ENCODE peak calls at places on chromosomes 11 and 22, in five cellular contexts. X, Z, R, T and I are unnamed samples. For H3K4me1, the result is how much of the 10 kb centered on the place peaks cover.

GRCh38 chr22:19844423-19845368 is 10.0 kb downstream of the GNB1L start:
- DNase-seq in X (peak), Z (no peak), R (no peak), T (no peak), I (no peak)

GRCh38 chr11:63573881-63574855 is 11.0 kb upstream of the PLAAT2 start:
- DNase-seq in X (peak), Z (peak), R (no peak), T (no peak), I (peak)

GRCh38 chr11:61266602-61267001 is 25.6 kb downstream of the PGA5 start:
- DNase-seq in X (no peak), Z (no peak), R (no peak), T (no peak), I (no peak)

GRCh38 chr11:76810151-76810853 is 27.1 kb downstream of the TSKU start:
- DNase-seq in X (no peak), Z (peak), R (no peak), T (no peak), I (peak)

GRCh38 chr22:19738664-19739447 is 15.5 kb downstream of the GP1BB start:
- DNase-seq in X (no peak), Z (no peak), R (no peak), T (no peak), I (no peak)

GRCh38 chr11:61963016-61963281 is 4.5 kb downstream of the FTH1 start:
- DNase-seq in X (peak), Z (peak), R (no peak), T (no peak), I (no peak)

GRCh38 chr11:16770016-16770415 is 31.6 kb downstream of the C11orf58 start:
- DNase-seq in X (no peak), Z (no peak), R (no peak), T (no peak), I (no peak)

GRCh38 chr22:19981961-19982920 is 34.4 kb downstream of the ARVCF start:
- DNase-seq in X (no peak), Z (no peak), R (no peak), T (no peak), I (no peak)

GRCh38 chr11:102478660-102479245 is 26.2 kb upstream of the TMEM123 start:
- DNase-seq in X (no peak), Z (no peak), R (no peak), T (no peak), I (no peak)

GRCh38 chr22:16806401-16806800 is 18.8 kb downstream of the XKR3 start:
- DNase-seq in X (no peak), Z (no peak), R (no peak), T (no peak), I (no peak)

GRCh38 chr11:132123854-132124835 is 753.7 kb downstream of the NTM start:
- DNase-seq in X (no peak), Z (no peak), R (no peak), T (peak), I (no peak)
- H3K4me1 ChIP-seq in X (under half), Z (under half), R (under half), T (under half), I (under half)

GRCh38 chr11:67264260-67264659 is 2.0 kb upstream of the GRK2 start:
- DNase-seq in X (no peak), Z (no peak), R (no peak), T (no peak), I (no peak)

GRCh38 chr11:67265633-67266423 is 445 bp upstream of the GRK2 start:
- DNase-seq in X (peak), Z (peak), R (peak), T (no peak), I (peak)

GRCh38 chr11:67266424-67267187 is at the start of gene GRK2:
- DNase-seq in X (peak), Z (no peak), R (no peak), T (no peak), I (no peak)

GRCh38 chr11:67262731-67263675 is 3.3 kb upstream of the GRK2 start:
- DNase-seq in X (peak), Z (peak), R (no peak), T (no peak), I (peak)

GRCh38 chr11:67264886-67265632 is 1.2 kb upstream of the GRK2 start:
- DNase-seq in X (no peak), Z (no peak), R (no peak), T (no peak), I (no peak)
- H3K27ac ChIP-seq in X (no peak), Z (no peak), R (no peak), T (no peak), I (peak)

GRCh38 chr11:83061883-83062282 is 9.8 kb downstream of the RAB30 start:
- DNase-seq in X (no peak), Z (no peak), R (no peak), T (peak), I (no peak)
- H3K4me3 ChIP-seq in X (no peak), Z (no peak), R (no peak), T (peak), I (no peak)

DNA sequence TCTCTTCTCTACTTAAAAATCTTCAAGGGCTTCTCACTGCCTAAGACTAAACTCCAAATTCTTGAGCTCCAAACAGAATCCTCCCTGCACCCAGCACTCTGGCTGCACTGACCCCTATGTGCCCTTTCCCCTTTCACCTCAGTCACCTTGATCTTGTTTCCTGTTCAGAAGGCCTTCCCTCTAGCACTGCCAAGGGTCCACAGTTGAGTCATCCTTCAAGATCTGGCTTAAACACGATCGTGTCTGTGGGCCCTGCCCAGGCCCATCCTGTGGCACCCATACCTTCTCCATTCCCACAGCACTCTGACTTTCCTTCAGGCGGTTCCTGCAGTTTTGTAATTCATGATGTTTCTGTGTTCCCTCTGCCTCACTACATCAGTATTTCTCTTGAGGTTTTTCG is 129.2 kb downstream of the ARL14EP start:
- DNase-seq in X (no peak), Z (no peak), R (no peak), T (no peak), I (no peak)
- H3K4me1 ChIP-seq in X (under half), Z (under half), R (under half), T (under half), I (under half)

GRCh38 chr22:28741758-28742561 is at the start of the genes CHEK2 and HSCB:
- DNase-seq in X (peak), Z (peak), R (peak), T (peak), I (peak)
- H3K27ac ChIP-seq in X (peak), Z (peak), R (peak), T (peak), I (peak)

GRCh38 chr22:45502215-45503070 is at the start of gene FBLN1:
- DNase-seq in X (no peak), Z (no peak), R (peak), T (no peak), I (no peak)

GRCh38 chr22:45504703-45505341 is 2.1 kb downstream of the FBLN1 start:
- DNase-seq in X (peak), Z (no peak), R (peak), T (no peak), I (peak)

GRCh38 chr22:45503071-45503815 is 560 bp downstream of the FBLN1 start:
- DNase-seq in X (no peak), Z (no peak), R (peak), T (no peak), I (no peak)

GRCh38 chr22:45505991-45506743 is 3.5 kb downstream of the FBLN1 start:
- DNase-seq in X (no peak), Z (no peak), R (no peak), T (no peak), I (no peak)

GRCh38 chr22:45503816-45504702 is 1.4 kb downstream of the FBLN1 start:
- DNase-seq in X (peak), Z (no peak), R (peak), T (no peak), I (no peak)
- H3K4me3 ChIP-seq in X (peak), Z (peak), R (peak), T (no peak), I (peak)